ENCODE peak calls at places on chromosomes 1 and 21, in four cellular contexts. W, M, X and N are unnamed samples. For H3K9me3, the result is how much of the 10 kb centered on the place peaks cover.

GRCh38 chr1:197725044-197725443 is 50.2 kb downstream of the DENND1B start:
- DNase-seq in W (no peak), M (no peak), X (no peak), N (no peak)

GRCh38 chr1:202692959-202693555 is 17.2 kb downstream of the SYT2 start:
- DNase-seq in W (peak), M (peak), X (peak), N (no peak)

GRCh38 chr1:226420860-226421259 is 13.0 kb upstream of the PARP1 start:
- DNase-seq in W (no peak), M (no peak), X (no peak), N (no peak)

GRCh38 chr1:206507395-206508129 is at the start of gene RASSF5:
- DNase-seq in W (peak), M (peak), X (peak), N (peak)

GRCh38 chr1:110872366-110872744 is 593 bp upstream of the CD53 start:
- DNase-seq in W (no peak), M (no peak), X (no peak), N (no peak)

GRCh38 chr1:58395355-58395754 is 151.2 kb downstream of the OMA1 start:
- DNase-seq in W (no peak), M (no peak), X (no peak), N (no peak)

GRCh38 chr1:224739997-224740687 is 124.0 kb downstream of the CNIH3 start:
- DNase-seq in W (no peak), M (no peak), X (no peak), N (no peak)

GRCh38 chr1:85413169-85413568 is 51.8 kb downstream of the DDAH1 start:
- DNase-seq in W (no peak), M (no peak), X (no peak), N (no peak)

GRCh38 chr1:209747580-209748262 is 8.1 kb upstream of the TRAF3IP3 start:
- DNase-seq in W (peak), M (peak), X (peak), N (peak)

GRCh38 chr1:175493999-175494336 is 249.4 kb downstream of the TNR start:
- DNase-seq in W (no peak), M (no peak), X (no peak), N (no peak)

GRCh38 chr1:71650126-71650525 is 569.3 kb upstream of the ZRANB2 start:
- DNase-seq in W (no peak), M (no peak), X (no peak), N (no peak)

GRCh38 chr1:223337174-223337869 is 26.7 kb downstream of the SUSD4 start:
- DNase-seq in W (no peak), M (no peak), X (no peak), N (no peak)

GRCh38 chr1:37634554-37635308 is at the start of gene RSPO1:
- DNase-seq in W (no peak), M (no peak), X (no peak), N (no peak)

GRCh38 chr1:21268281-21269239 is 21.7 kb downstream of the ECE1 start:
- DNase-seq in W (no peak), M (peak), X (no peak), N (no peak)

GRCh38 chr1:25770541-25771245 is 29.3 kb upstream of the SELENON start:
- DNase-seq in W (no peak), M (no peak), X (no peak), N (no peak)

GRCh38 chr1:29639741-29640427 is 403.6 kb downstream of the PTPRU start:
- DNase-seq in W (no peak), M (no peak), X (no peak), N (no peak)

GRCh38 chr1:33634806-33635205 is 162.4 kb downstream of the ZSCAN20 start:
- DNase-seq in W (peak), M (no peak), X (no peak), N (no peak)

GRCh38 chr1:6113745-6114144 is 66.4 kb downstream of the CHD5 start:
- DNase-seq in W (no peak), M (no peak), X (peak), N (no peak)

GRCh38 chr1:221286399-221286798 is 407.2 kb downstream of the HLX start:
- DNase-seq in W (no peak), M (no peak), X (no peak), N (no peak)

GRCh38 chr1:8560611-8561544 is 243.0 kb downstream of the SLC45A1 start:
- DNase-seq in W (no peak), M (no peak), X (peak), N (no peak)

GRCh38 chr1:62841587-62842169 is 57.7 kb downstream of the ATG4C start:
- DNase-seq in W (peak), M (no peak), X (no peak), N (no peak)

GRCh38 chr21:37681711-37682110 is 234.5 kb downstream of the KCNJ6 start:
- DNase-seq in W (no peak), M (no peak), X (no peak), N (no peak)

GRCh38 chr1:51570063-51570720 is 46.7 kb upstream of the OSBPL9 start:
- DNase-seq in W (no peak), M (no peak), X (no peak), N (no peak)

GRCh38 chr1:239550178-239550577 is 163.8 kb downstream of the CHRM3 start:
- DNase-seq in W (no peak), M (no peak), X (no peak), N (no peak)

GRCh38 chr21:45981641-45982255 is at the start of gene COL6A1:
- DNase-seq in W (peak), M (peak), X (no peak), N (peak)

GRCh38 chr1:165896277-165896676 is 68.9 kb downstream of the UCK2 start:
- DNase-seq in W (peak), M (no peak), X (no peak), N (no peak)

GRCh38 chr1:22567176-22567575 is 3.9 kb downstream of the EPHA8 start:
- DNase-seq in W (no peak), M (no peak), X (no peak), N (no peak)

GRCh38 chr1:162756523-162756922 is 34.0 kb upstream of the HSD17B7 start:
- DNase-seq in W (no peak), M (no peak), X (no peak), N (no peak)

GRCh38 chr1:17183388-17184160 is 21.4 kb upstream of the PADI1 start:
- DNase-seq in W (no peak), M (no peak), X (no peak), N (no peak)

GRCh38 chr1:198776602-198777029 is 137.8 kb downstream of the PTPRC start:
- DNase-seq in W (peak), M (no peak), X (no peak), N (no peak)

GRCh38 chr1:50348449-50349241 is 74.6 kb downstream of the DMRTA2 start:
- DNase-seq in W (peak), M (no peak), X (peak), N (no peak)

GRCh38 chr1:112515311-112516009 is 6.7 kb downstream of the WNT2B start:
- DNase-seq in W (no peak), M (no peak), X (no peak), N (no peak)

GRCh38 chr1:19485362-19486187 is at the start of gene CAPZB:
- DNase-seq in W (peak), M (peak), X (peak), N (peak)

GRCh38 chr1:178220094-178220493 is 126.2 kb downstream of the RASAL2 start:
- DNase-seq in W (no peak), M (no peak), X (no peak), N (no peak)

GRCh38 chr1:40898434-40898900 is 36.3 kb upstream of the CITED4 start:
- DNase-seq in W (no peak), M (no peak), X (no peak), N (no peak)

DNA sequence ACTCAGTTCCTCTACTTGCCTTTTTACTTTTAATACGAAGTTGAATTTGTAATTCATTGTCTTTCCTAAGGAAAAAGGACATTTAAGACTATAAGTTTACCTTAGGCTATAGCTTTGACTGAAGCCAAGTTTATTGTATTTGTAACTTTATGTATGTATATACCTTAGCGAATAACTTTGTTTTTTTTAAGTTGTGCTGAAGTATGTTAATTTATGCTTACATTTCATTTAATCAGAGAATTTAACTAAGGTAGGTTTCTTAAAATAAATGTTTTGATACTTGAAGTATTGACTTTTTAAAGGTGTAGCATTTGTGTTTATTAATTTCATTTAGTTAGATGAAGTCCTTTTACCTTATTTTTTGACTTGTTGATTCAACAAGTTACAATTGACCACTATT is 55.2 kb upstream of the TPTE start:
- DNase-seq in W (no peak), M (no peak), X (no peak), N (no peak)
- H3K9me3 ChIP-seq in W (under half), M (under half), X (under half), N (under half)

GRCh38 chr1:152801333-152801732 is 4.8 kb downstream of the LCE1D start:
- DNase-seq in W (no peak), M (no peak), X (no peak), N (no peak)
- H3K9me3 ChIP-seq in W (under half), M (under half), X (under half), N (under half)

GRCh38 chr1:152566681-152567080 is at the start of gene LCE3E:
- DNase-seq in W (no peak), M (no peak), X (no peak), N (no peak)
- H3K9me3 ChIP-seq in W (under half), M (under half), X (under half), N (under half)

GRCh38 chr1:80594013-80594412 is 1206.7 kb upstream of the ADGRL2 start:
- DNase-seq in W (no peak), M (no peak), X (no peak), N (no peak)
- H3K9me3 ChIP-seq in W (half or more), M (under half), X (under half), N (under half)

DNA sequence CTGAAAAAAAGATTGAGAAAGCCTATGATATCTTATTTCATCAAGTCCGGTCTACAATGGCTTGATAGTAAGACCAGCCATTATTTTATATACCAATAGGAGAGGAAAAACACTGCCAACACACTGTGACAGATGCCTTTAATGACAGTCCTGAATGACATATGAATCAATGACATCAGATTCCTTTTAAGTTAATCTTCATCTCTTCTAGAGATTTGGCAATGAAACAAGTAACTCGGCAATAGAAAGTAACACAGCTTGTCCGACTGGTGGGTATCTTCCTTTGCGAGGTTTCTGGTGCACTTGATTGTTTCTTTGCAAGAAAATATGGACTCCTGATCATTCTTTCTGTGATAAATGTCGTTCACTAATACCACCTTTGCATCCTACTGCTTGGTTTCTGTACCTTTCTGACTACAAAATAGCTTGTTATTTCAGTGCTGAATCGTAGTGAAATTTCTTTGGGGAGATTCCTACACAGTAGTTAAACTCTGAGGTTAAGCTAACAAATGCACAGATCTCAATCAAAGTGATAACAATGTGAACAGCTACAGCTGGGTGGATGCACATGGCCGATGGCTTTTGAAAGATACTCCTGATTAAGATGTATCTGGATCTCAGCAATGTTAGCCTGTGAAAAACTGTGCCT is 104.7 kb downstream of the MRPS6 start:
- DNase-seq in W (no peak), M (no peak), X (no peak), N (no peak)
- H3K9me3 ChIP-seq in W (under half), M (under half), X (under half), N (under half)

GRCh38 chr21:40134731-40135492 is 267.7 kb downstream of the PCP4 start:
- DNase-seq in W (no peak), M (no peak), X (no peak), N (no peak)

GRCh38 chr21:40129809-40130208 is 262.6 kb downstream of the PCP4 start:
- DNase-seq in W (no peak), M (no peak), X (no peak), N (no peak)

GRCh38 chr21:40128891-40129290 is 261.7 kb downstream of the PCP4 start:
- DNase-seq in W (no peak), M (no peak), X (no peak), N (no peak)

DNA sequence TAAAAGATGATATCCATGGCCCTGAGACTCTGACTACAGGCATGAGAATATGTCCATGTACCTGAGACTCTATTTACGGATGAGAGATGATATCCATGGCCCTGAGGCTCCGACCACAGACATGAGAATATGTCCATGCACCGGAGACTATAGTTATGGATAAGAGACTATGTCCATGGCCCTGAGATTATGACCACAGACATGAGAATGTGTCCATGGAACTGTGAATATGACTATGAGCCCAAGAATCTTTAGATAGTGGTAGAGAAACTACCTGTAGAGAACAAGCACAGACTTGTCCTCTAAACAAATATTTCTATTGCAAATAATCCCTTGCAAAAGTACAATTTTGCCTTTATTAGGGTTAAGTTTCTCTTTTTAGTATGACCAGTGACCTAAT is 263.2 kb downstream of the PCP4 start:
- DNase-seq in W (no peak), M (no peak), X (no peak), N (no peak)
- H3K9me3 ChIP-seq in W (under half), M (under half), X (under half), N (under half)

GRCh38 chr1:2940178-2940577 is 81.1 kb upstream of the ACTRT2 start:
- DNase-seq in W (no peak), M (no peak), X (no peak), N (peak)

GRCh38 chr1:2943686-2944260 is 77.5 kb upstream of the ACTRT2 start:
- DNase-seq in W (no peak), M (peak), X (no peak), N (peak)

GRCh38 chr1:2941040-2941439 is 80.2 kb upstream of the ACTRT2 start:
- DNase-seq in W (no peak), M (no peak), X (no peak), N (no peak)

GRCh38 chr1:2941907-2942306 is 79.4 kb upstream of the ACTRT2 start:
- DNase-seq in W (no peak), M (peak), X (no peak), N (peak)

GRCh38 chr1:2942410-2942809 is 78.9 kb upstream of the ACTRT2 start:
- DNase-seq in W (no peak), M (peak), X (no peak), N (no peak)
- H3K9me3 ChIP-seq in W (under half), M (under half), X (under half), N (under half)